ENCODE peak calls at places on chromosomes 11 and 22, in seven cellular contexts. P, T, Q, X, H, L and V are unnamed samples.

GRCh38 chr22:36184433-36185035 is 17.1 kb downstream of the APOL4 start:
- DNase-seq in X (no peak), P (no peak), Q (no peak), L (no peak), T (peak; percentile 57), H (no peak), V (no peak)

GRCh38 chr11:102664001-102664752 is 39.0 kb upstream of the MMP20 start:
- DNase-seq in Q (no peak), H (peak; percentile 20), T (no peak), L (peak; percentile 13), P (no peak), X (no peak), V (no peak)

GRCh38 chr11:129333873-129334272 is 41.8 kb upstream of the BARX2 start:
- DNase-seq in Q (no peak), H (no peak), P (no peak), T (no peak), X (no peak), L (no peak), V (no peak)

GRCh38 chr11:123690490-123690889 is 36.1 kb upstream of the SCN3B start:
- DNase-seq in T (no peak), L (no peak), P (no peak), H (no peak), X (no peak), Q (no peak), V (no peak)

GRCh38 chr11:30257058-30257457 is 26.2 kb downstream of the FSHB start:
- DNase-seq in T (no peak), L (no peak), H (no peak), P (no peak), X (no peak), Q (no peak), V (no peak)

GRCh38 chr11:11349870-11350325 is 3.2 kb downstream of the CSNK2A3 start:
- DNase-seq in L (no peak), T (peak; percentile 90), P (no peak), H (no peak), X (no peak), Q (no peak), V (no peak)

GRCh38 chr11:40274017-40274416 is 1185.4 kb downstream of the LRRC4C start:
- DNase-seq in Q (no peak), P (no peak), H (no peak), L (no peak), T (peak; percentile 63), X (no peak), V (no peak)

GRCh38 chr11:75014129-75014528 is 25.4 kb downstream of the NEU3 start:
- DNase-seq in Q (no peak), H (no peak), X (no peak), T (peak; percentile 55), P (no peak), L (no peak), V (no peak)

GRCh38 chr22:27583930-27584329 is 217.6 kb downstream of the MN1 start:
- DNase-seq in H (no peak), T (no peak), L (no peak), X (no peak), Q (no peak), P (no peak), V (no peak)

GRCh38 chr11:106917973-106918372 is 100.3 kb downstream of the GUCY1A2 start:
- DNase-seq in X (no peak), Q (peak; percentile 15), P (peak; percentile 40), L (peak; percentile 18), T (peak; percentile 2), H (peak; percentile 24), V (no peak)

GRCh38 chr22:25114369-25115362 is 85.0 kb upstream of the CRYBB3 start:
- DNase-seq in H (peak; percentile 41), Q (no peak), P (no peak), T (no peak), L (no peak), X (peak; percentile 21), V (no peak)

GRCh38 chr22:42397332-42398246 is 34.6 kb downstream of the NFAM1 start:
- DNase-seq in Q (no peak), L (no peak), P (no peak), H (no peak), T (no peak), X (no peak), V (no peak)

GRCh38 chr22:35736701-35737100 is 19.0 kb downstream of the APOL5 start:
- DNase-seq in L (no peak), H (no peak), T (no peak), Q (no peak), X (no peak), P (no peak), V (no peak)

GRCh38 chr11:128488471-128488870 is 98.9 kb downstream of the ETS1 start:
- DNase-seq in T (peak; percentile 96), P (no peak), Q (no peak), H (no peak), L (no peak), X (no peak), V (no peak)

GRCh38 chr11:57667715-57668466 is at the start of gene ZDHHC5:
- DNase-seq in X (peak; percentile 94), Q (peak; percentile 97), P (peak; percentile 98), T (peak; percentile 100), H (peak; percentile 99), L (peak; percentile 99), V (peak; percentile 100)

GRCh38 chr11:951507-951906 is 25.8 kb downstream of the AP2A2 start:
- DNase-seq in T (no peak), P (no peak), X (no peak), Q (no peak), L (no peak), H (no peak), V (no peak)

GRCh38 chr11:18393581-18394299 is 623 bp upstream of the LDHA start:
- DNase-seq in Q (no peak), P (no peak), H (no peak), X (no peak), L (no peak), T (no peak), V (no peak)

GRCh38 chr11:46345131-46345597 is 2.1 kb upstream of the DGKZ start:
- DNase-seq in T (no peak), L (no peak), Q (no peak), P (no peak), H (peak; percentile 55), X (peak; percentile 73), V (peak; percentile 89)

GRCh38 chr11:8838248-8838647 is 72.7 kb upstream of the AKIP1 start:
- DNase-seq in Q (no peak), T (peak; percentile 89), H (no peak), P (no peak), L (no peak), X (no peak), V (no peak)

GRCh38 chr11:23226331-23226909 is 366.1 kb upstream of the CCDC179 start:
- DNase-seq in L (no peak), T (peak; percentile 76), H (no peak), Q (no peak), P (no peak), X (no peak), V (no peak)

GRCh38 chr11:46120711-46121327 is 435 bp downstream of the PHF21A start:
- DNase-seq in Q (no peak), L (no peak), H (peak; percentile 82), T (no peak), P (peak; percentile 35), X (no peak), V (no peak)

GRCh38 chr11:748007-748359 is 719 bp downstream of the TALDO1 start:
- DNase-seq in L (no peak), H (peak; percentile 28), Q (no peak), T (no peak), X (no peak), P (no peak), V (peak; percentile 76)

GRCh38 chr11:10993640-10994039 is 135.8 kb upstream of the ZBED5 start:
- DNase-seq in T (no peak), P (no peak), L (no peak), Q (no peak), H (no peak), X (no peak), V (no peak)

GRCh38 chr11:100010393-100010792 is 676.7 kb upstream of the ARHGAP42 start:
- DNase-seq in H (no peak), T (no peak), L (no peak), Q (peak; percentile 10), P (no peak), X (no peak), V (no peak)

GRCh38 chr11:17498475-17498874 is 21.8 kb upstream of the ABCC8 start:
- DNase-seq in P (peak; percentile 45), L (no peak), X (no peak), Q (no peak), T (no peak), H (peak; percentile 62), V (peak; percentile 29)

GRCh38 chr11:65445604-65446445 is 23.2 kb downstream of the NEAT1 start:
- DNase-seq in X (no peak), H (no peak), P (no peak), T (peak; percentile 32), Q (no peak), L (no peak), V (peak; percentile 66)
- H3K9ac ChIP-seq in X (no peak overlapping the region), H (no peak overlapping the region), P (peak overlapping the region; percentile 78), T (no peak overlapping the region), Q (no peak overlapping the region), L (no peak overlapping the region), V (no peak overlapping the region)

GRCh38 chr11:68282141-68282860 is 10.5 kb upstream of the C11orf24 start:
- DNase-seq in H (no peak), P (peak; percentile 17), L (no peak), X (peak; percentile 53), Q (no peak), T (no peak), V (no peak)
- H3K27ac ChIP-seq in H (no peak overlapping the region), P (peak overlapping the region; percentile 44), L (no peak overlapping the region), X (peak overlapping the region; percentile 48), Q (no peak overlapping the region), T (no peak overlapping the region), V (no peak overlapping the region)

DNA sequence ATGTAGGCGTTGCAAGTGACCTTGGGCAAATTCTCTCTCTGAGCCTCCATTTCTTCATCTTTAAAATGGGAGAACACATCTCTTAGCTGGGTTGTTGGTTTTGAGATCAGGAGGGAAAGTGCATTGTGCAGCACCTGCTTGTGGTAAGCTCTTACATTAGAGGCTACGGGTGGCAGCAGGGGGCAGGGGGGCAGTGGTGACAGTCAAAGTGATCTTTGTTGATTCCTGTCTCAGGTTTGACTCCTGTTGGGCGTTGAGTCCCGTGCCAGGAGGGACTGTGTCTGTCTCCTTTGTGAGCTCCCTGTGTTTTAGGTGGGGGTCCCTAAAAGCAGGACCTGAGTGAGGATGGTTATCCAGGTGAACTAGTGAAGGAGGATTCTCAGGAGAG is 101.7 kb downstream of the TP53I11 start:
- DNase-seq in T (no peak), X (no peak), P (no peak), H (no peak), L (no peak), Q (no peak), V (peak; percentile 30)
- H3K9ac ChIP-seq in T (no peak overlapping the region), X (no peak overlapping the region), P (no peak overlapping the region), H (no peak overlapping the region), L (no peak overlapping the region), Q (no peak overlapping the region), V (no peak overlapping the region)

DNA sequence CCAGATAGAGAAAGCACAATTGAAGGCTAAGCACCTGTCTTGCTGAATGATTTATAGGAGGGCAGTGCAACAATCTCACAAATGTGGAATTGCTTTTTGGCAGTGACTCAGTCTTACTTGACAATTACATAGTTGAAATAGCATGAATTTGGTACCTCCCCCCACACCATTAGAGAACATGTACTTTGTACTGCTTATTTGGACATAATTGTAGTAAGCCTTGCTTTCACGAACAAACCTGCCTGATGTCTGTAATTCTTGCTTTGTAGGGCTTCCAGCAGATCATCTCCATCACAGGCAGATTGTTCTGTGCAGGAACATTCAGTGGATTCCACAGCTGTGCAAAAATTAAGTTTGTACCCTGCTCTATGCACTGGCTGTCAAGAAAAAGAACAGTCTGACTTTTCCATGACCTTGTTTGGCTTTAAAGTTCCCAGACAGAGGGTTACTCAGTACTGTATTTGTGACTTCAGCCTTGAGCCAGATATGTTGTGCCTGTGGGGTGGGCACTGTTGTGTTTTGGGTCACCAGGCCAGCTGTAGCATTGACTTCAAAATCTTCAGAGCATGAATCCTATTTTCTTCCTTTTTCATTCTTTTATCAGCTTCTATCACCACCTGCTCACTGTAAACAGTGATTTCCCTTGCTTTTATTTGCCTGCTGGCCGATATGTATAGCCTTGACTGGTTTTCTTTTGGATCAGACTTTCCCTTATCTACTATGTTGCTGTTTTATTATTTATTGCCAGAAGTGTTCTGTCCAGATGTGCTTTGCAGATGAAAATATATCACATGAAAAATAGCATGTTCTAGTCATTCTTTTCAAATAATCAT is 941.0 kb upstream of the CHORDC1 start:
- DNase-seq in Q (no peak), L (no peak), P (no peak), T (peak; percentile 74), X (peak; percentile 32), H (no peak), V (no peak)
- H3K27ac ChIP-seq in Q (no peak overlapping the region), L (no peak overlapping the region), P (no peak overlapping the region), T (no peak overlapping the region), X (no peak overlapping the region), H (no peak overlapping the region), V (no peak overlapping the region)